ENCODE peak calls at places on chromosomes 11 and 22, in four cellular contexts. One of them, this sample, is unnamed.

GRCh38 chr11:36447947-36448346 is 62.1 kb downstream of the TRAF6 start:
- DNase-seq in AG04449: no peak
- DNase-seq in GM10248: no peak
- DNase-seq in neural crest cell: no peak
- DNase-seq in this sample: no peak

GRCh38 chr11:134613646-134614045 is 201.6 kb upstream of the B3GAT1 start:
- DNase-seq in AG04449: no peak
- DNase-seq in GM10248: no peak
- DNase-seq in neural crest cell: no peak
- DNase-seq in this sample: no peak

GRCh38 chr22:39240841-39241631 is 3.7 kb downstream of the PDGFB start:
- DNase-seq in AG04449: no peak
- DNase-seq in GM10248: no peak
- DNase-seq in neural crest cell: no peak
- DNase-seq in this sample: no peak

GRCh38 chr11:75474240-75474639 is 41.2 kb upstream of the KLHL35 start:
- DNase-seq in AG04449: no peak
- DNase-seq in GM10248: no peak
- DNase-seq in neural crest cell: no peak
- DNase-seq in this sample: no peak

GRCh38 chr11:18312012-18312411 is 9.9 kb downstream of the HPS5 start:
- DNase-seq in AG04449: no peak
- DNase-seq in GM10248: no peak
- DNase-seq in neural crest cell: no peak
- DNase-seq in this sample: no peak

GRCh38 chr22:44166877-44167276 is 13.8 kb upstream of the PARVG start:
- DNase-seq in AG04449: no peak
- DNase-seq in GM10248: no peak
- DNase-seq in neural crest cell: no peak
- DNase-seq in this sample: no peak

GRCh38 chr11:18692941-18693760 is 5.4 kb upstream of the TMEM86A start:
- DNase-seq in AG04449: no peak
- DNase-seq in GM10248: no peak
- DNase-seq in neural crest cell: no peak
- DNase-seq in this sample: no peak

GRCh38 chr11:33936745-33937612 is 45.1 kb upstream of the LMO2 start:
- DNase-seq in AG04449: no peak
- DNase-seq in GM10248: no peak
- DNase-seq in neural crest cell: no peak
- DNase-seq in this sample: no peak

GRCh38 chr11:59918987-59919589 is 19.1 kb upstream of the OOSP1 start:
- DNase-seq in AG04449: no peak
- DNase-seq in GM10248: peak
- DNase-seq in neural crest cell: peak
- DNase-seq in this sample: no peak

GRCh38 chr11:111938687-111939160 is 1.6 kb downstream of the DIXDC1 start:
- DNase-seq in AG04449: no peak
- DNase-seq in GM10248: peak
- DNase-seq in neural crest cell: no peak
- DNase-seq in this sample: no peak

GRCh38 chr11:126492331-126492730 is 136.8 kb downstream of the ST3GAL4 start:
- DNase-seq in AG04449: no peak
- DNase-seq in GM10248: no peak
- DNase-seq in neural crest cell: no peak
- DNase-seq in this sample: no peak

GRCh38 chr22:49801391-49802060 is 26.1 kb downstream of the BRD1 start:
- DNase-seq in AG04449: no peak
- DNase-seq in GM10248: no peak
- DNase-seq in neural crest cell: no peak
- DNase-seq in this sample: no peak

GRCh38 chr11:55942785-55943392 is 6.7 kb upstream of the OR5I1 start:
- DNase-seq in AG04449: no peak
- DNase-seq in GM10248: no peak
- DNase-seq in neural crest cell: no peak
- DNase-seq in this sample: no peak

GRCh38 chr22:45842141-45842831 is 134.7 kb downstream of the WNT7B start:
- DNase-seq in AG04449: peak
- DNase-seq in GM10248: no peak
- DNase-seq in neural crest cell: no peak
- DNase-seq in this sample: no peak

GRCh38 chr11:95715777-95716241 is 73.8 kb downstream of the FAM76B start:
- DNase-seq in AG04449: no peak
- DNase-seq in GM10248: peak
- DNase-seq in neural crest cell: no peak
- DNase-seq in this sample: no peak

GRCh38 chr22:46064236-46064965 is 85.9 kb upstream of the PPARA start:
- DNase-seq in AG04449: no peak
- DNase-seq in GM10248: no peak
- DNase-seq in neural crest cell: no peak
- DNase-seq in this sample: no peak

GRCh38 chr11:125777309-125777708 is 1.3 kb downstream of the PATE2 start:
- DNase-seq in AG04449: no peak
- DNase-seq in GM10248: no peak
- DNase-seq in neural crest cell: no peak
- DNase-seq in this sample: no peak

GRCh38 chr11:15471709-15472404 is 357.1 kb downstream of the INSC start:
- DNase-seq in AG04449: no peak
- DNase-seq in GM10248: no peak
- DNase-seq in neural crest cell: no peak
- DNase-seq in this sample: no peak

GRCh38 chr22:27045103-27045940 is 387.9 kb downstream of the MIAT start:
- DNase-seq in AG04449: no peak
- DNase-seq in GM10248: no peak
- DNase-seq in neural crest cell: no peak
- DNase-seq in this sample: no peak

GRCh38 chr11:74321487-74322188 is 10.2 kb upstream of the P4HA3 start:
- DNase-seq in AG04449: no peak
- DNase-seq in GM10248: no peak
- DNase-seq in neural crest cell: no peak
- DNase-seq in this sample: no peak

GRCh38 chr11:46112961-46113617 is 8.2 kb downstream of the PHF21A start:
- DNase-seq in AG04449: no peak
- DNase-seq in GM10248: peak
- DNase-seq in neural crest cell: no peak
- DNase-seq in this sample: no peak

GRCh38 chr22:21587803-21588611 is 20.5 kb downstream of the UBE2L3 start:
- DNase-seq in AG04449: no peak
- DNase-seq in GM10248: peak
- DNase-seq in neural crest cell: no peak
- DNase-seq in this sample: no peak

GRCh38 chr11:4551346-4551979 is 6.5 kb downstream of the OR52M1 start:
- DNase-seq in AG04449: no peak
- DNase-seq in GM10248: peak
- DNase-seq in neural crest cell: no peak
- DNase-seq in this sample: no peak

GRCh38 chr11:119115484-119116234 is 5.7 kb upstream of the HINFP start:
- DNase-seq in AG04449: no peak
- DNase-seq in GM10248: no peak
- DNase-seq in neural crest cell: no peak
- DNase-seq in this sample: no peak

GRCh38 chr11:118048472-118049370 is 28.2 kb upstream of the TMPRSS4 start:
- DNase-seq in AG04449: no peak
- DNase-seq in GM10248: no peak
- DNase-seq in neural crest cell: no peak
- DNase-seq in this sample: no peak

GRCh38 chr11:63769719-63770443 is 1.3 kb upstream of the ZFTA start:
- DNase-seq in AG04449: no peak
- DNase-seq in GM10248: no peak
- DNase-seq in neural crest cell: peak
- DNase-seq in this sample: no peak

GRCh38 chr22:43867839-43868652 is 5.7 kb upstream of the SULT4A1 start:
- DNase-seq in AG04449: no peak
- DNase-seq in GM10248: no peak
- DNase-seq in neural crest cell: peak
- DNase-seq in this sample: peak

GRCh38 chr11:121383726-121384125 is 68.4 kb upstream of the SORL1 start:
- DNase-seq in AG04449: no peak
- DNase-seq in GM10248: no peak
- DNase-seq in neural crest cell: no peak
- DNase-seq in this sample: no peak

GRCh38 chr11:31932879-31933278 is 121.8 kb upstream of the PAX6 start:
- DNase-seq in AG04449: no peak
- DNase-seq in GM10248: no peak
- DNase-seq in neural crest cell: no peak
- DNase-seq in this sample: no peak

GRCh38 chr11:64449381-64450167 is 90.6 kb downstream of the RPS6KA4 start:
- DNase-seq in AG04449: no peak
- DNase-seq in GM10248: peak
- DNase-seq in neural crest cell: peak
- DNase-seq in this sample: no peak

GRCh38 chr11:86696451-86696850 is 24.0 kb upstream of the ME3 start:
- DNase-seq in AG04449: no peak
- DNase-seq in GM10248: no peak
- DNase-seq in neural crest cell: no peak
- DNase-seq in this sample: no peak

GRCh38 chr11:67482736-67483497 is at the start of gene AIP:
- DNase-seq in AG04449: peak
- DNase-seq in GM10248: peak
- DNase-seq in neural crest cell: peak
- DNase-seq in this sample: peak
- TF ChIP-seq CTCF in AG04449: peak
- TF ChIP-seq CTCF in GM10248: no peak
- TF ChIP-seq CTCF in neural crest cell: peak
- TF ChIP-seq CTCF in this sample: no peak

GRCh38 chr22:32795214-32795596 is 6.3 kb upstream of the TIMP3 start:
- DNase-seq in AG04449: no peak
- DNase-seq in GM10248: no peak
- DNase-seq in neural crest cell: no peak
- DNase-seq in this sample: no peak

GRCh38 chr22:32793604-32794003 is 7.9 kb upstream of the TIMP3 start:
- DNase-seq in AG04449: no peak
- DNase-seq in GM10248: no peak
- DNase-seq in neural crest cell: no peak
- DNase-seq in this sample: no peak

GRCh38 chr22:32791056-32791455 is 10.4 kb upstream of the TIMP3 start:
- DNase-seq in AG04449: no peak
- DNase-seq in GM10248: no peak
- DNase-seq in neural crest cell: no peak
- DNase-seq in this sample: no peak

GRCh38 chr22:32796865-32797573 is 4.5 kb upstream of the TIMP3 start:
- DNase-seq in AG04449: no peak
- DNase-seq in GM10248: peak
- DNase-seq in neural crest cell: peak
- DNase-seq in this sample: peak

DNA sequence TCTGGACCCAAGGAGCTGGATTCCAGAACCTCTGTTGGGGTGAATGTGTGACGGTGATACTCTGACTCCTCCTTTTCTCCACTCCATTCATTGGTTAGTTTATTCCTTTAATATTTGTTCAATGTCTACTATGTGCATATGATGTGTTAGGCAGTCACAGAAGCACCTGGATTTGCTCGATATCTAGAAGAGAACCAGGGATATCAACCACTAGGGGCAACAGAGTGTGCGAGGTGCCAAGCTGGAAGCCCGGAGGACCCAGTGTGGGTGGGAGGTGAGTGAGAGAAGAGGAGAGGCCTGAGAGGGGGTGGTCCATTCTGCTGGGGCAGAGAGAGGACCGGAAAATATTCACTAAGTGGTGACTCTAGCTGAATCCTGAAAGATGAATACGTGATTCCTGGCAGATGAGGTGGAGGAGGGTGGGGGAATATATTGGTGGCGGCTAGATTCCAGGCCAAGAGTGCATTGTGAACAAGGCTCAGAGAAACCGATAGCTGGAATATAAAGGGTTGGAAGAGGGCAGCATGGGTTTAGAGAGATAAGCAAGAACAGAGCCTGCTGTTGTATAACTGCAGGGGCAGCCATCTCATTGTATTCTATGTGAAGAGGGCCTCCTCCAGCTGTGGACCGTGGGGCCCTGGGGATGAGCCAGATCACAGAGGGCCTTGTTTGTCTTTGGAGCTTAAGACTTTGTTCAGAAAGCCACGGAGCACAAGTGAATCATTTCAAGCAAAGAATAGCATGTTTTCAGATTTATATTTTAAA is 6.9 kb upstream of the TIMP3 start:
- DNase-seq in AG04449: no peak
- DNase-seq in GM10248: no peak
- DNase-seq in neural crest cell: no peak
- DNase-seq in this sample: no peak
- TF ChIP-seq CTCF in AG04449: no peak
- TF ChIP-seq CTCF in GM10248: no peak
- TF ChIP-seq CTCF in neural crest cell: no peak
- TF ChIP-seq CTCF in this sample: no peak

DNA sequence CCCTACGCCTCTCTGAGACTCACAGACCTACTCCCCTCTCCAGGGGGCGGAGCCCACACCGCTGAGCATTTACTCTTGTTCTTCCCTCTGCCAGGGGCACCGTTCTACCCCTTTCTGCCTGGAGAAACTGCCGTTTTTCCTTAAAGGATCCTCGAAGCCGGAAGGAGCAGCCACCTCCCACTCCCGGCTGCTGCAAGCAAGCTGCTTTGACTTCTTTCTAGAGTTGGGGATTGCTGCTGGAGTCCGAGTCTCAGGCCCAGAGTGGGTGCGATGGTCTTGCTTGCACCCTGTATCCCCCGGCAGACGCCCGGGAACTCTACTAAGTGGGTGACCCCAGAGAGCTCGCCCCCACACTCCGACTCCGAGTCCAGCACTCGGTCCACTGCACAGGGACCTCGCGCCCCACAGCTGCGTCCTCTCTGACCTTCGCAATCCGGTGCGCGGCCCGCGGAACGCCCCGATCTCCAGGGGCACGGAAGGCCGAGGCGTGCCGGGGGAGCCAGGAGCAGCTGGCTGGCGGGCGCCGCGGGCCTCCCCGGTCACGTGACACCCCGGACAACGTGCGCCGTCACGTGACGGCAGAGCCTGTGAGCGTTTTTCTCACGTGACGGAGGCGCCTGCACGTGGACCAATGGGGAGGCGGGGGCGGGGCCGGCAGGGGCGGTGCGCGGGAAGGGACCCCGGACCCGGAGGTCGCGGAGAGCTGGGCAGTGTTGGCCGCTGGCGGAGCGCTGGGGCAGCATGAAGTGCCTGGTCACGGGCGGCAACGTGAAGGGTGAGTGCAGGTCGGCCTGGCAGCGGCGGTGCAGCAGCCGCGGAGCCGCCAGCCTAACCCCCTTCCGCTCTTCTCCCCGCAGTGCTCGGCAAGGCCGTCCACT is at the start of gene RAD9A:
- DNase-seq in AG04449: no peak
- DNase-seq in GM10248: peak
- DNase-seq in neural crest cell: peak
- DNase-seq in this sample: peak
- TF ChIP-seq CTCF in AG04449: no peak
- TF ChIP-seq CTCF in GM10248: no peak
- TF ChIP-seq CTCF in neural crest cell: no peak
- TF ChIP-seq CTCF in this sample: no peak

GRCh38 chr11:102309621-102310541 is 7.4 kb upstream of the BIRC3 start:
- DNase-seq in AG04449: no peak
- DNase-seq in GM10248: no peak
- DNase-seq in neural crest cell: no peak
- DNase-seq in this sample: no peak
- TF ChIP-seq CTCF in AG04449: no peak
- TF ChIP-seq CTCF in GM10248: no peak
- TF ChIP-seq CTCF in neural crest cell: peak
- TF ChIP-seq CTCF in this sample: no peak

This sample was measured in AG09319.